ENCODE peak calls at places on chromosomes 1 and 21, in ten cellular contexts. T is body of pancreas, E is left lung, Y is heart right ventricle, I is hepatocyte, A is mammary epithelial cell, X is psoas muscle, K is right atrium auricular region, L is K562, V is transverse colon. M is an unnamed sample. For H3K4me1 and H3K36me3, the result is how much of the 10 kb centered on the place peaks cover.

GRCh38 chr1:114353233-114353632 is 157.8 kb downstream of the TRIM33 start:
- DNase-seq in T (peak), K (peak), X (peak), Y (peak), A (peak), I (peak), E (peak), L (peak), V (peak), M (no peak)

GRCh38 chr1:237470712-237471310 is 419.9 kb downstream of the ZP4 start:
- DNase-seq in L (no peak), Y (peak), A (peak), E (no peak), V (no peak), I (no peak), T (peak), X (no peak), K (no peak), M (peak)

GRCh38 chr1:53633073-53633704 is 105.8 kb downstream of the GLIS1 start:
- DNase-seq in K (no peak), Y (no peak), L (no peak), X (no peak), A (no peak), T (no peak), V (no peak), I (no peak), E (no peak), M (no peak)

GRCh38 chr1:54158071-54158470 is 5.3 kb upstream of the CDCP2 start:
- DNase-seq in E (no peak), L (no peak), A (peak), X (peak), T (peak), I (no peak), Y (no peak), V (peak), K (no peak), M (no peak)

GRCh38 chr1:168341576-168341975 is 60.9 kb downstream of the TBX19 start:
- DNase-seq in K (no peak), X (no peak), V (no peak), Y (no peak), I (no peak), A (peak), E (no peak), T (no peak), L (no peak), M (no peak)

GRCh38 chr1:79497193-79497773 is 490.8 kb upstream of the ADGRL4 start:
- DNase-seq in I (peak), X (no peak), A (peak), T (no peak), V (no peak), K (no peak), L (peak), Y (no peak), E (no peak), M (peak)

GRCh38 chr1:25193151-25193742 is 39.1 kb downstream of the SYF2 start:
- DNase-seq in A (no peak), K (no peak), Y (no peak), I (peak), V (peak), E (no peak), T (no peak), L (no peak), X (no peak), M (no peak)

GRCh38 chr1:87887095-87887494 is 558.4 kb downstream of the LMO4 start:
- DNase-seq in V (no peak), T (no peak), K (no peak), X (no peak), A (no peak), Y (no peak), I (no peak), L (no peak), E (no peak), M (no peak)

GRCh38 chr1:169902750-169903149 is 9.1 kb upstream of the SCYL3 start:
- DNase-seq in A (no peak), K (no peak), E (no peak), I (no peak), T (no peak), Y (no peak), L (no peak), V (no peak), X (no peak), M (no peak)

GRCh38 chr1:59057211-59057694 is 239.6 kb upstream of the FGGY start:
- DNase-seq in E (peak), A (peak), X (peak), T (peak), L (no peak), K (peak), V (peak), I (peak), Y (peak), M (no peak)

GRCh38 chr1:89986020-89986419 is 8.9 kb upstream of the ZNF326 start:
- DNase-seq in X (no peak), L (peak), K (no peak), T (no peak), V (no peak), A (no peak), E (no peak), I (no peak), Y (no peak), M (no peak)

GRCh38 chr1:227841141-227841540 is 25.7 kb downstream of the PRSS38 start:
- DNase-seq in E (no peak), I (no peak), A (no peak), X (no peak), K (no peak), Y (no peak), L (no peak), V (no peak), T (no peak), M (no peak)

GRCh38 chr1:213669512-213669911 is 318.3 kb upstream of the PROX1 start:
- DNase-seq in I (no peak), V (no peak), L (no peak), X (no peak), K (no peak), Y (no peak), A (no peak), T (no peak), E (no peak), M (no peak)

GRCh38 chr1:175221548-175222175 is 29.1 kb upstream of the KIAA0040 start:
- DNase-seq in A (peak), L (no peak), E (peak), T (peak), V (no peak), X (no peak), K (no peak), I (peak), Y (no peak), M (no peak)

GRCh38 chr21:42614811-42615342 is 38.5 kb upstream of the PDE9A start:
- DNase-seq in T (peak), I (peak), A (peak), X (no peak), E (peak), V (peak), L (no peak), K (no peak), Y (no peak), M (peak)

GRCh38 chr1:52323731-52324130 is 42.3 kb downstream of the CC2D1B start:
- DNase-seq in V (no peak), K (no peak), I (no peak), X (no peak), T (no peak), Y (no peak), L (no peak), A (peak), E (no peak), M (no peak)

GRCh38 chr1:8384577-8384976 is 66.7 kb downstream of the SLC45A1 start:
- DNase-seq in L (no peak), Y (no peak), V (no peak), X (peak), T (no peak), E (no peak), K (no peak), I (no peak), A (no peak), M (no peak)

GRCh38 chr1:13513885-13514546 is at the start of gene LRRC38:
- DNase-seq in I (peak), V (peak), K (no peak), X (peak), Y (peak), A (no peak), T (no peak), L (no peak), E (no peak), M (peak)

GRCh38 chr1:204821476-204821875 is 49.2 kb upstream of the NFASC start:
- DNase-seq in E (no peak), X (no peak), V (no peak), T (no peak), K (no peak), I (no peak), Y (no peak), L (no peak), A (no peak), M (no peak)

GRCh38 chr1:204941415-204942338 is 71.0 kb downstream of the NFASC start:
- DNase-seq in E (peak), Y (peak), A (peak), V (peak), L (peak), I (peak), X (peak), K (peak), T (peak), M (peak)

GRCh38 chr21:32064511-32064910 is 191.7 kb downstream of the HUNK start:
- DNase-seq in T (no peak), L (no peak), K (no peak), E (no peak), V (no peak), Y (no peak), I (no peak), X (no peak), A (no peak), M (no peak)

GRCh38 chr21:31293986-31294385 is 50.1 kb downstream of the TIAM1 start:
- DNase-seq in A (peak), Y (no peak), V (no peak), T (no peak), X (no peak), K (no peak), E (no peak), I (peak), L (no peak), M (no peak)

GRCh38 chr1:162878000-162878596 is 17.1 kb upstream of the CCDC190 start:
- DNase-seq in V (peak), Y (peak), X (peak), I (peak), A (peak), E (no peak), L (peak), T (peak), K (no peak), M (peak)

GRCh38 chr1:29077155-29077554 is 46.5 kb downstream of the TMEM200B start:
- DNase-seq in Y (no peak), T (no peak), A (no peak), V (no peak), X (no peak), K (no peak), I (no peak), L (no peak), E (no peak), M (no peak)

GRCh38 chr1:66349277-66349676 is 184.7 kb upstream of the SGIP1 start:
- DNase-seq in E (no peak), I (no peak), L (no peak), K (no peak), A (no peak), X (no peak), T (no peak), Y (no peak), V (no peak), M (no peak)
- H3K4me1 ChIP-seq in E (under half), I (under half), L (under half), K (under half), A (under half), X (half or more), T (under half), Y (half or more), V (half or more), M (under half)

DNA sequence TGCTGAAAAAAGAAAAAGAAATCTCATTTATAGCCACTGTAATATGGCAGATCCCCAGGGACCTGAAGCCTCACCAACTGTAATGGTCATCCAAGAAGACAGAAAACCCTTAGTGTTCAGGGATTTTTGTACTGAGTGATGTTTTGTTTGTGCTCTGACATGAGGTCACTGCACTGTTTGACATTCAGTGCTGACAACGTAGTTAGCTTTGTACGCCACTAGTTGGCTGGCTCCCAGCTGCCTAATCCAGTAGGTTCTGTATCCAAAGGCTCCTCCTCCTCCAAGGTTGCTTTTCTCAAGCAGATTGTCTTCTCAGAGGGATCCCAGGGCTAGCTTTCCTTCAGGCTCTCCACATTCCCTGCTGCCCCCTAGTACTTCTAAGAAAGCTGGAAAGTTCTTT is 9.5 kb upstream of the YRDC start:
- DNase-seq in E (no peak), T (peak), Y (peak), V (no peak), X (no peak), I (peak), K (no peak), A (no peak), L (no peak), M (no peak)
- H3K36me3 ChIP-seq in E (under half), T (under half), Y (half or more), V (under half), X (half or more), I (under half), K (half or more), A (under half), L (half or more), M (under half)

GRCh38 chr1:174159253-174160108 is at the start of gene RABGAP1L:
- DNase-seq in E (peak), T (peak), I (peak), X (peak), Y (peak), K (peak), L (peak), A (peak), V (peak), M (peak)

GRCh38 chr1:174156437-174156836 is 2.9 kb upstream of the RABGAP1L start:
- DNase-seq in Y (no peak), V (no peak), L (no peak), T (no peak), A (no peak), K (no peak), E (no peak), I (no peak), X (no peak), M (no peak)

GRCh38 chr1:174158767-174159252 is 510 bp upstream of the RABGAP1L start:
- DNase-seq in L (no peak), T (no peak), Y (no peak), K (no peak), X (no peak), E (no peak), A (no peak), V (no peak), I (no peak), M (no peak)

GRCh38 chr1:174160109-174160473 is 771 bp downstream of the RABGAP1L start:
- DNase-seq in L (peak), A (peak), E (peak), K (peak), I (peak), T (peak), Y (peak), X (peak), V (peak), M (no peak)

DNA sequence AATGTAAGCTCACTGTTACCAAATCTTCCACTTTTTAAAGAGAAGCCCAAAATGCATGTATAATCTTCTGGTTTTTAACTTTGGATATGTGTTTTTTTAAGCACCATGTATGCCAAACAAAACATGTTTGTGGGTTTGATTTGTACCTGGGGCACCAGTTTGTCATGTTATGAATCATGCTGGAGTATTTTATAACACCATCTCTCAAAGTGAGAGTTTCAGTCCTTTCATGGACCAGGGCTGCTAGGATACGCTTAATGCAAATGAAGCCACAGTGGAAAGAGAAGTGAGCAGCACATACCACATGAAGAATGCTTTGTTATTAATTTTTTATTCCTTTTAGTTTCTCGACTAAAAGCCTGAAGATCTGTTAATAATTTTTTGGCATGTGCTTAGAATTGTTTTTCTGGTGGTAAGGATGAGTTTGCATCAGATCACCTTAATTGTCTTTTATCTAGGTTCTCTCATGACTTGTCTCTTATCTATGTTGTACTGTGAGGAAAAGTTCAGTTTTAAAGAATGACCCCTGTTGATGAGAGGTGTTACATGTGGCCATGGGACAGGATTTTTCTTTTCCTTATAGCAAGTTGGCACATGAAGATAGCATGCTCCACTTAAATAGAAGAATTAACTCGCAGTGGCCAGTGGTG is 2.0 kb upstream of the RABGAP1L start:
- DNase-seq in L (no peak), A (peak), T (no peak), X (no peak), E (no peak), Y (no peak), K (no peak), V (no peak), I (no peak), M (no peak)
- H3K4me1 ChIP-seq in L (half or more), A (under half), T (under half), X (under half), E (under half), Y (under half), K (under half), V (under half), I (under half), M (under half)

DNA sequence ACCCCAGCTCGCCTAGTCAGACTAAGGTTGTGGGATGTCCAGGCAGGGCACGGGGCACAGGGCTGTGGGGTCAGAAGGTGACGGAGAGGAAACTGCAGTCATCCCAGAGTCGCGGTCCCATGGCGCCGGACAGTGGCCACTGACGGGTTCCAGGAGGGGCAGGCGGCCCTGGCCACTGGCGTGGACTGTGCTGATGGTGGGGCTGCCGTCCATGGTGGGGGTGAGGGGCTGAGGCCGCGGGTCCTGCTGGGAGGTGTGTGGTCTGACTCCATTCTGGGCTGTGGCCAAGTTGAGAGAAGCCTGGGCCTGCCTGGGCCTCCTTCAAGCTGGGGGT is 32.0 kb downstream of the PCNT start:
- DNase-seq in A (no peak), I (no peak), T (no peak), E (no peak), V (no peak), X (no peak), K (no peak), L (no peak), Y (no peak), M (no peak)
- H3K36me3 ChIP-seq in A (under half), I (under half), T (under half), E (under half), V (under half), X (half or more), K (half or more), L (half or more), Y (half or more), M (half or more)

GRCh38 chr1:64956733-64957441 is 9.5 kb downstream of the JAK1 start:
- DNase-seq in X (no peak), K (no peak), T (no peak), Y (no peak), I (no peak), L (peak), E (no peak), V (no peak), A (no peak), M (no peak)

GRCh38 chr1:64956241-64956640 is 10.1 kb downstream of the JAK1 start:
- DNase-seq in L (peak), I (no peak), E (no peak), X (no peak), V (no peak), K (no peak), Y (no peak), A (no peak), T (no peak), M (no peak)

GRCh38 chr1:64953241-64953640 is 13.1 kb downstream of the JAK1 start:
- DNase-seq in Y (no peak), X (no peak), K (no peak), A (no peak), I (no peak), E (no peak), T (no peak), V (peak), L (no peak), M (no peak)

GRCh38 chr1:64952055-64952699 is 14.2 kb downstream of the JAK1 start:
- DNase-seq in A (no peak), K (no peak), V (no peak), I (no peak), L (no peak), T (no peak), E (no peak), Y (no peak), X (no peak), M (no peak)

DNA sequence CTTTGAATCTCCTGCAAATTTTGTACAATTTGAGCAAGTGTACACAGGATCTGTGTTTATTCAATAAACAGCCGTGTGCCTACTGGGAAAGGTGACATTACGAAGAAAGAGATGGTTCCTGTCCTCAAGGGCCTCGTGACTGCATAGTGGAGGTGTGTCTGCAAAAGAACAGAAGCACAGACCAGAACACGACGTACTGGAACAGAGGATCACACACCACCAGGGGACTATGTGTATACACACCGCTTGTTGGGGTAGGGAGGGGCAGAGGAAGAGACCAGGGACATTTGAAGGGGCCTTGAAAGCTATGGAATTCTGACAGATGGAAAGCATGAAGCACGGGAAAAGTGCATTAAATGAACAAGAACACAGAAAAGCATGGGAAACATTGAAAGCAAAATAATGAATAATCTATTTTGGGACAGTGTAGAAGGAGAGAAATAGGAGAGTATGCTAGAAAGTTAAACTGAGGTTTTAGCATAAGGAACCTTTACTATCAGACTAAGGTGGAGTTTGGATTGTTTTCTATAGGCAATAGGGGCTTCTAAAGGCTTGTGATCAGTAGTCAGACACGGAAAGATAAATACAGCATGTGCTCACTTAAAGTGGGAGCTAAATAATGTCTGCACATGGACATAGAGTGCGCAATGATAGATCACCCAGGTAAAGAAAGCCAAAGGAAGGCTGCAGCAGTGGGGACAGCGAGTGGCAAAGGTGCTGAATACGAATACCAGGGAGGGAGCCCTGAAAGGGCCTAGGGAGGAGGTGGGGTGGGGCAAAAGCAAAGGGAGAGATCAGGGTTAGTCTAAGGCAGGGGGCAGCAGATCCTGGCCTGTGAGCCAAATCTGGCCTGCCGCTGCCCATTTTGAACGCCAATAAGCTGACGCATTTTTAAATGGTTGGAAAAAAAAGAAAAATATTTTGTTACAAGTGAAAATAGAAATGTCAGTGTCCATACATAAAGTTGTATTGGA is 11.0 kb downstream of the JAK1 start:
- DNase-seq in A (no peak), L (no peak), E (peak), Y (no peak), I (peak), X (no peak), T (peak), V (peak), K (no peak), M (no peak)
- H3K4me1 ChIP-seq in A (under half), L (under half), E (under half), Y (half or more), I (under half), X (half or more), T (half or more), V (half or more), K (under half), M (under half)

GRCh38 chr1:68141801-68142440 is 90.4 kb downstream of the WLS start:
- DNase-seq in T (no peak), V (no peak), K (no peak), I (no peak), X (no peak), E (no peak), L (no peak), A (no peak), Y (no peak), M (peak)
- H3K36me3 ChIP-seq in T (under half), V (under half), K (under half), I (under half), X (under half), E (under half), L (under half), A (under half), Y (half or more), M (under half)

M was measured in HAP-1.